ENCODE peak calls at places on chromosomes 4 and X, in seven cellular contexts. One of them, this sample, is unnamed.

GRCh38 chrX:154517101-154517781 is 1.2 kb upstream of the FAM3A start:
- DNase-seq in CD8-positive, alpha-beta memory T cell: no peak
- DNase-seq in M059J: no peak
- DNase-seq in hepatocyte: peak
- DNase-seq in AG20443: no peak
- DNase-seq in ELR: no peak
- DNase-seq in psoas muscle: no peak
- DNase-seq in this sample: peak

GRCh38 chr4:104906274-104906673 is 240.4 kb upstream of the TET2 start:
- DNase-seq in CD8-positive, alpha-beta memory T cell: no peak
- DNase-seq in M059J: no peak
- DNase-seq in hepatocyte: no peak
- DNase-seq in AG20443: no peak
- DNase-seq in ELR: no peak
- DNase-seq in psoas muscle: no peak
- DNase-seq in this sample: peak

GRCh38 chrX:47854474-47854873 is 17.8 kb downstream of the ZNF81 start:
- DNase-seq in CD8-positive, alpha-beta memory T cell: no peak
- DNase-seq in M059J: peak
- DNase-seq in hepatocyte: peak
- DNase-seq in AG20443: peak
- DNase-seq in ELR: peak
- DNase-seq in psoas muscle: peak
- DNase-seq in this sample: peak

GRCh38 chrX:1679238-1679637 is 64.4 kb downstream of the ASMT start:
- DNase-seq in CD8-positive, alpha-beta memory T cell: no peak
- DNase-seq in M059J: peak
- DNase-seq in hepatocyte: no peak
- DNase-seq in AG20443: no peak
- DNase-seq in ELR: peak
- DNase-seq in psoas muscle: no peak
- DNase-seq in this sample: no peak

GRCh38 chrX:50107470-50107869 is 93.3 kb downstream of the AKAP4 start:
- DNase-seq in CD8-positive, alpha-beta memory T cell: no peak
- DNase-seq in M059J: no peak
- DNase-seq in hepatocyte: no peak
- DNase-seq in AG20443: peak
- DNase-seq in ELR: no peak
- DNase-seq in psoas muscle: no peak
- DNase-seq in this sample: no peak

GRCh38 chr4:182062936-182063335 is 180.3 kb upstream of the TENM3 start:
- DNase-seq in CD8-positive, alpha-beta memory T cell: no peak
- DNase-seq in M059J: peak
- DNase-seq in hepatocyte: peak
- DNase-seq in AG20443: peak
- DNase-seq in ELR: peak
- DNase-seq in psoas muscle: no peak
- DNase-seq in this sample: peak

GRCh38 chr4:93828332-93828829 is at the start of gene ATOH1:
- DNase-seq in CD8-positive, alpha-beta memory T cell: no peak
- DNase-seq in M059J: peak
- DNase-seq in hepatocyte: peak
- DNase-seq in AG20443: peak
- DNase-seq in ELR: no peak
- DNase-seq in psoas muscle: no peak
- DNase-seq in this sample: peak

GRCh38 chrX:106726485-106727437 is at the start of gene RNF128:
- DNase-seq in CD8-positive, alpha-beta memory T cell: no peak
- DNase-seq in M059J: peak
- DNase-seq in hepatocyte: peak
- DNase-seq in AG20443: peak
- DNase-seq in ELR: peak
- DNase-seq in psoas muscle: peak
- DNase-seq in this sample: peak

GRCh38 chrX:48003367-48003757 is 427 bp downstream of the ZNF182 start:
- DNase-seq in CD8-positive, alpha-beta memory T cell: peak
- DNase-seq in M059J: no peak
- DNase-seq in hepatocyte: no peak
- DNase-seq in AG20443: no peak
- DNase-seq in ELR: peak
- DNase-seq in psoas muscle: no peak
- DNase-seq in this sample: peak

GRCh38 chr4:30719363-30720020 is 677 bp upstream of the PCDH7 start:
- DNase-seq in CD8-positive, alpha-beta memory T cell: no peak
- DNase-seq in M059J: peak
- DNase-seq in hepatocyte: peak
- DNase-seq in AG20443: peak
- DNase-seq in ELR: peak
- DNase-seq in psoas muscle: peak
- DNase-seq in this sample: peak

GRCh38 chr4:107913283-107913899 is 18.0 kb upstream of the CYP2U1 start:
- DNase-seq in CD8-positive, alpha-beta memory T cell: peak
- DNase-seq in M059J: peak
- DNase-seq in hepatocyte: peak
- DNase-seq in AG20443: peak
- DNase-seq in ELR: peak
- DNase-seq in psoas muscle: no peak
- DNase-seq in this sample: peak

GRCh38 chr4:92501456-92501855 is 197.7 kb downstream of the GRID2 start:
- DNase-seq in CD8-positive, alpha-beta memory T cell: no peak
- DNase-seq in M059J: no peak
- DNase-seq in hepatocyte: no peak
- DNase-seq in AG20443: no peak
- DNase-seq in ELR: no peak
- DNase-seq in psoas muscle: no peak
- DNase-seq in this sample: no peak

GRCh38 chrX:68647156-68647957 is at the start of gene STARD8:
- DNase-seq in CD8-positive, alpha-beta memory T cell: no peak
- DNase-seq in M059J: peak
- DNase-seq in hepatocyte: peak
- DNase-seq in AG20443: peak
- DNase-seq in ELR: peak
- DNase-seq in psoas muscle: no peak
- DNase-seq in this sample: peak

GRCh38 chr4:53711916-53712315 is 120.6 kb upstream of the LNX1 start:
- DNase-seq in CD8-positive, alpha-beta memory T cell: no peak
- DNase-seq in M059J: no peak
- DNase-seq in hepatocyte: no peak
- DNase-seq in AG20443: no peak
- DNase-seq in ELR: no peak
- DNase-seq in psoas muscle: no peak
- DNase-seq in this sample: no peak

GRCh38 chrX:64204701-64205440 is 637 bp downstream of the AMER1 start:
- DNase-seq in CD8-positive, alpha-beta memory T cell: peak
- DNase-seq in M059J: peak
- DNase-seq in hepatocyte: peak
- DNase-seq in AG20443: peak
- DNase-seq in ELR: peak
- DNase-seq in psoas muscle: peak
- DNase-seq in this sample: peak

GRCh38 chr4:53576218-53576617 is 15.1 kb downstream of the LNX1 start:
- DNase-seq in CD8-positive, alpha-beta memory T cell: no peak
- DNase-seq in M059J: no peak
- DNase-seq in hepatocyte: no peak
- DNase-seq in AG20443: no peak
- DNase-seq in ELR: no peak
- DNase-seq in psoas muscle: no peak
- DNase-seq in this sample: no peak

GRCh38 chr4:185573651-185574199 is 38.4 kb upstream of the PDLIM3 start:
- DNase-seq in CD8-positive, alpha-beta memory T cell: no peak
- DNase-seq in M059J: peak
- DNase-seq in hepatocyte: peak
- DNase-seq in AG20443: peak
- DNase-seq in ELR: peak
- DNase-seq in psoas muscle: peak
- DNase-seq in this sample: peak

This sample was measured in left kidney.